ENCODE peak calls at places on chromosomes 4 and X, in five cellular contexts. One of them, this sample, is unnamed.

GRCh38 chr4:108601517-108601916 is 18.9 kb upstream of the RPL34 start:
- DNase-seq in spleen: no peak
- DNase-seq in suprapubic skin: no peak
- DNase-seq in stomach: no peak
- DNase-seq in upper lobe of left lung: no peak
- DNase-seq in this sample: no peak

GRCh38 chr4:2331519-2332200 is 69.8 kb upstream of the MXD4 start:
- DNase-seq in spleen: peak
- DNase-seq in suprapubic skin: no peak
- DNase-seq in stomach: no peak
- DNase-seq in upper lobe of left lung: peak
- DNase-seq in this sample: no peak

GRCh38 chrX:137547291-137547690 is 18.6 kb upstream of the ZIC3 start:
- DNase-seq in spleen: no peak
- DNase-seq in suprapubic skin: no peak
- DNase-seq in stomach: no peak
- DNase-seq in upper lobe of left lung: peak
- DNase-seq in this sample: no peak

GRCh38 chr4:68466185-68466584 is 18.9 kb downstream of the TMPRSS11E start:
- DNase-seq in spleen: no peak
- DNase-seq in suprapubic skin: no peak
- DNase-seq in stomach: no peak
- DNase-seq in upper lobe of left lung: no peak
- DNase-seq in this sample: no peak

GRCh38 chr4:4866833-4867744 is 7.6 kb downstream of the MSX1 start:
- DNase-seq in spleen: no peak
- DNase-seq in suprapubic skin: no peak
- DNase-seq in stomach: no peak
- DNase-seq in upper lobe of left lung: peak
- DNase-seq in this sample: no peak

GRCh38 chr4:174663254-174663653 is 141.0 kb upstream of the HPGD start:
- DNase-seq in spleen: no peak
- DNase-seq in suprapubic skin: no peak
- DNase-seq in stomach: no peak
- DNase-seq in upper lobe of left lung: no peak
- DNase-seq in this sample: no peak

GRCh38 chr4:5019274-5019673 is at the start of gene CYTL1:
- DNase-seq in spleen: no peak
- DNase-seq in suprapubic skin: no peak
- DNase-seq in stomach: no peak
- DNase-seq in upper lobe of left lung: peak
- DNase-seq in this sample: no peak

GRCh38 chr4:174349156-174349555 is 65.4 kb downstream of the CEP44 start:
- DNase-seq in spleen: no peak
- DNase-seq in suprapubic skin: no peak
- DNase-seq in stomach: no peak
- DNase-seq in upper lobe of left lung: no peak
- DNase-seq in this sample: no peak

GRCh38 chr4:182875471-182875870 is 41.7 kb downstream of the DCTD start:
- DNase-seq in spleen: peak
- DNase-seq in suprapubic skin: no peak
- DNase-seq in stomach: no peak
- DNase-seq in upper lobe of left lung: no peak
- DNase-seq in this sample: no peak

GRCh38 chr4:31366041-31366440 is 645.9 kb downstream of the PCDH7 start:
- DNase-seq in spleen: no peak
- DNase-seq in suprapubic skin: no peak
- DNase-seq in stomach: no peak
- DNase-seq in upper lobe of left lung: no peak
- DNase-seq in this sample: no peak

GRCh38 chr4:38281416-38282071 is 321.3 kb downstream of the PTTG2 start:
- DNase-seq in spleen: no peak
- DNase-seq in suprapubic skin: no peak
- DNase-seq in stomach: no peak
- DNase-seq in upper lobe of left lung: no peak
- DNase-seq in this sample: no peak

GRCh38 chrX:71489540-71489939 is 43.4 kb upstream of the OGT start:
- DNase-seq in spleen: no peak
- DNase-seq in suprapubic skin: no peak
- DNase-seq in stomach: no peak
- DNase-seq in upper lobe of left lung: no peak
- DNase-seq in this sample: no peak

GRCh38 chrX:150857453-150857852 is 41.0 kb downstream of the CD99L2 start:
- DNase-seq in spleen: no peak
- DNase-seq in suprapubic skin: no peak
- DNase-seq in stomach: no peak
- DNase-seq in upper lobe of left lung: no peak
- DNase-seq in this sample: no peak

GRCh38 chr4:151573474-151573873 is 164.5 kb downstream of the FHIP1A start:
- DNase-seq in spleen: no peak
- DNase-seq in suprapubic skin: no peak
- DNase-seq in stomach: no peak
- DNase-seq in upper lobe of left lung: no peak
- DNase-seq in this sample: no peak

GRCh38 chrX:40076750-40077149 is 21.0 kb downstream of the BCOR start:
- DNase-seq in spleen: no peak
- DNase-seq in suprapubic skin: no peak
- DNase-seq in stomach: no peak
- DNase-seq in upper lobe of left lung: no peak
- DNase-seq in this sample: no peak

GRCh38 chrX:111095974-111096870 is at the start of gene PAK3:
- DNase-seq in spleen: peak
- DNase-seq in suprapubic skin: peak
- DNase-seq in stomach: peak
- DNase-seq in upper lobe of left lung: peak
- DNase-seq in this sample: no peak

GRCh38 chr4:124432500-124432899 is 280.0 kb downstream of the ANKRD50 start:
- DNase-seq in spleen: no peak
- DNase-seq in suprapubic skin: no peak
- DNase-seq in stomach: no peak
- DNase-seq in upper lobe of left lung: no peak
- DNase-seq in this sample: no peak

GRCh38 chr4:161585011-161585410 is 578.8 kb downstream of the FSTL5 start:
- DNase-seq in spleen: no peak
- DNase-seq in suprapubic skin: no peak
- DNase-seq in stomach: no peak
- DNase-seq in upper lobe of left lung: no peak
- DNase-seq in this sample: no peak

GRCh38 chrX:40171513-40172168 is 73.9 kb upstream of the BCOR start:
- DNase-seq in spleen: peak
- DNase-seq in suprapubic skin: peak
- DNase-seq in stomach: no peak
- DNase-seq in upper lobe of left lung: peak
- DNase-seq in this sample: no peak

DNA sequence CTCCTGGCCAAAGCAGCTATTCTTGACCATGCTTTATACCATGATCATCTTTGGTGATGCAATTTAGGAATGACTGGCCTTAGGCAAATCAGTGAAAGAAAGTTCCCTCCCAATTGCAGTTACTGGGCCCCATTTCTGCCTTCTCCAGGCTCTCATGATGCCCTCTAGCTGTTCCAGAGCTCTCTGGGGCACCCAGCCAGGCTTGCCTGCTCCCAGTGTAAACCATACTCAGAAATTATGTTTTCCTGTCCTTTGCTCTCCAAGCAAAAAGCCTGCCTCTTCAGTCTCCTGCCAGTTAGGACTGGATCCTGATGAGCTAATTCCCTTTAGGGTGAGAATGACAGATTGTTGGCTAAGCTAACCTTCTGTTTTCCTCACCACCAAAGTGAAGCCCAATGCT is 85.3 kb upstream of the RBPJ start:
- DNase-seq in spleen: no peak
- DNase-seq in suprapubic skin: peak
- DNase-seq in stomach: peak
- DNase-seq in upper lobe of left lung: no peak
- DNase-seq in this sample: no peak
- TF ChIP-seq POLR2AphosphoS5 in spleen: no peak
- TF ChIP-seq POLR2AphosphoS5 in suprapubic skin: no peak
- TF ChIP-seq POLR2AphosphoS5 in stomach: no peak
- TF ChIP-seq POLR2AphosphoS5 in upper lobe of left lung: no peak
- TF ChIP-seq POLR2AphosphoS5 in this sample: no peak

GRCh38 chr4:170089274-170089742 is 448 bp downstream of the AADAT start:
- DNase-seq in spleen: no peak
- DNase-seq in suprapubic skin: no peak
- DNase-seq in stomach: no peak
- DNase-seq in upper lobe of left lung: peak
- DNase-seq in this sample: no peak

GRCh38 chr4:170088686-170089085 is 1.1 kb downstream of the AADAT start:
- DNase-seq in spleen: no peak
- DNase-seq in suprapubic skin: no peak
- DNase-seq in stomach: no peak
- DNase-seq in upper lobe of left lung: no peak
- DNase-seq in this sample: no peak

GRCh38 chr4:170091069-170091696 is 1.4 kb upstream of the AADAT start:
- DNase-seq in spleen: no peak
- DNase-seq in suprapubic skin: no peak
- DNase-seq in stomach: no peak
- DNase-seq in upper lobe of left lung: peak
- DNase-seq in this sample: no peak

GRCh38 chr4:170090667-170091052 is 904 bp upstream of the AADAT start:
- DNase-seq in spleen: no peak
- DNase-seq in suprapubic skin: no peak
- DNase-seq in stomach: no peak
- DNase-seq in upper lobe of left lung: no peak
- DNase-seq in this sample: no peak

DNA sequence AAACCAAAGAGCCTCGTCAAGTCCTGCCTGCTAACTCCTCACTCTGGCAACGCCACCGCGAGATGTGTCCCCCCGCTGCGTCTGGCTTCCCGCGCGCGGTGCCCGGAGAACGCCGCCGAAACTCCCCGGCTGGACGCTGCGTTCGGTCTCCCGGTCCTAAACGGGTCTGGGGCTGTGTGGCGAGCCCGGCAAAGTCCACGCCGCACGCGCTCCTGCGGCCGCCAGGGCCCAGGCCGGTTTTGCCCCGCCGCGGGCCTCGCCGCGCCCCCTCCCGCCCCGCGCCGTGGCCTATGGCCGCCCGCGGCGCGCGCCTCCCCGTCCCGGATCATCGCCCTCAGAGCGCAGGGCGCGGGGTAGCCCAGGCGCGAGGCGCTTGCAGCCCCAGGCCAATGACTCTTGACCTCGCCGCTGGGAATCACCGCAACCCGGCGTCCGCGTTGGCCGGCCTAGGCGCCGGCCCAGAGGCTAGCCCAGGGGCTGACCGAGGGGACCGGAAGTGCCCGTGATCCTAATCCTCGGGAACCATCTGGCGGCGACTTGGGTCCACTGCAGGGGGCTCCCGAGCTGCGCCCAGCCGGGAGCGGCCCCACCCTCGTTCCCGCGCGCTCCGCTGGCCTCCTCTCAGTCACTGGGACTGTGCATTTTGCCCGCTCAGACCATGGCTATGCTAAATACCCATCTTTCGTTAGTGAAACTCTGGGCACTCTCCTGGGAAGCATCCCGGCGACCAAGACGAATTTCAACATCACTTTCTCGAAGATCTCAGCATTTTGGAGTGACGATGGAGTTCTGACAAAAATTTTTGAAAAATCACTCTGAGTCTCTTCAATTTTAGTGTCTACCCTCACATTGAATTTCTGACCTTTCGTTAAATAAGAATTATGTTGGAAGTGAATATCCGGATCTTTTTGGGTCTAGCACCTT is at the start of gene AADAT:
- DNase-seq in spleen: peak
- DNase-seq in suprapubic skin: peak
- DNase-seq in stomach: peak
- DNase-seq in upper lobe of left lung: peak
- DNase-seq in this sample: peak
- H3K4me3 ChIP-seq in spleen: peak
- H3K4me3 ChIP-seq in suprapubic skin: peak
- H3K4me3 ChIP-seq in stomach: peak
- H3K4me3 ChIP-seq in upper lobe of left lung: peak
- H3K4me3 ChIP-seq in this sample: peak

DNA sequence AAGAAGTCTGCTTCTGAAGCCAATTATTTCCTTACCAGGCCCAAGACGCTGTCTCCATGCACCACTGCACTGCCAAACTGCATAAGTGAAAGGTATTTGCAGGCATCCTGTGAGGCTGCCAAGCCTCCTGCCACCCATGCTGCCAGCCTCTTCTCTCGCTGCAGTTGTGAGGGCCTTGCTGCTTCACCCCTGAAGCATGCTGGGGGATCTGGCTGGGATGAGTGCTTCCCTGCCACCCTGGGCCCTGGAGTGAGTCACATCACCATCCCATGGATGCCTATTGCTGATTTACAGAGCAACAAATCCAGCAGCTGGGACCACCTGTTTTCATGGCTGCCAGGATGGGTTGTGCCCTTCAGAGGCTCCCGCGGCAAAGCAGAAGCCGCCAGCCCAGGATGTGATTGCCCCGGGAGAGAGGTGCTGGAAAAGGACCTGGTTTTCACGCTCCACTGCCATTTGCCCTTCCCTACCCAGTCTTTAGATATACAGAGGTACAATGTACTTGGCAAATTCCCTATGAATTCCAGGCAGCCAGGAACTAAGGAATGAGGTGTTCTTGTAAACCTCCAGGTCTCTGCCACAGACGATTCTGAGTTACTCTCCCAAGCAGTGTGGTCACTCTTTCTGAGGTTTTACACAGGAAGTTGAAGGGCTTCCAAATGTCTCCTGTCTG is 41.5 kb upstream of the PTCHD1 start:
- DNase-seq in spleen: no peak
- DNase-seq in suprapubic skin: no peak
- DNase-seq in stomach: no peak
- DNase-seq in upper lobe of left lung: peak
- DNase-seq in this sample: no peak
- TF ChIP-seq POLR2AphosphoS5 in spleen: no peak
- TF ChIP-seq POLR2AphosphoS5 in suprapubic skin: no peak
- TF ChIP-seq POLR2AphosphoS5 in stomach: no peak
- TF ChIP-seq POLR2AphosphoS5 in upper lobe of left lung: no peak
- TF ChIP-seq POLR2AphosphoS5 in this sample: no peak

DNA sequence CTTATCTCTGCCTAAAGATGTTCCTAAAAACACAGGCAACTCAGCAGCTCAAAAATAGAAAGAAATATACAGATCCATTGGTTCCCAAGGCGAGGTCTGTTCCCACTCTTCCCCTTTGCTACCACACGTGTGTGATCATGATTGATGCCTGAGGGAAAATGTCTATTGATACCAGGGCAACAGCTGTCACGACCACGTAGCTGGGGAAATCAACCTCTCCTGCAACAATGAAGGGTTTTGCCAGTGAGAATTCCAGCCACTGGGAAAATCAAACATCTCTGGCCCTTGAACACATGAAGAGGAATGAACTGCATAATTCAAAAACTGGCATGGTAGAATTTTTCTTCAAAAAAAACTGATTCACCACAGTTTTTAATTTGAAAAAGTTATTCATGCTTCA is 131.0 kb upstream of the MAP3K15 start:
- DNase-seq in spleen: no peak
- DNase-seq in suprapubic skin: no peak
- DNase-seq in stomach: no peak
- DNase-seq in upper lobe of left lung: no peak
- DNase-seq in this sample: no peak
- H3K4me3 ChIP-seq in spleen: no peak
- H3K4me3 ChIP-seq in suprapubic skin: no peak
- H3K4me3 ChIP-seq in stomach: no peak
- H3K4me3 ChIP-seq in upper lobe of left lung: no peak
- H3K4me3 ChIP-seq in this sample: no peak

GRCh38 chr4:10115657-10116624 is 658 bp downstream of the WDR1 start:
- DNase-seq in spleen: peak
- DNase-seq in suprapubic skin: peak
- DNase-seq in stomach: peak
- DNase-seq in upper lobe of left lung: peak
- DNase-seq in this sample: no peak
- TF ChIP-seq POLR2AphosphoS5 in spleen: peak
- TF ChIP-seq POLR2AphosphoS5 in suprapubic skin: no peak
- TF ChIP-seq POLR2AphosphoS5 in stomach: no peak
- TF ChIP-seq POLR2AphosphoS5 in upper lobe of left lung: no peak
- TF ChIP-seq POLR2AphosphoS5 in this sample: no peak

This sample was measured in Panc1.